ENCODE peak calls at places on chromosomes 13 and 19, in six cellular contexts. One of them, this sample, is unnamed.

GRCh38 chr13:48161530-48162179 is 66.8 kb upstream of the MED4 start:
- DNase-seq in stimulated activated CD4-positive, alpha-beta T cell treated with anti-CD3 and anti-CD28 coated beads, Interleukin-1b, Interleukin-23, amount 100 ng/mL, for 1 hour: no peak
- DNase-seq in activated T-cell treated with anti-CD3 and anti-CD28 coated beads, Interleukin-2, amount 50 U/mL, for 72 hours: no peak
- DNase-seq in NCI-H1436: no peak
- DNase-seq in central memory CD8-positive, alpha-beta T cell: no peak
- DNase-seq in activated CD4-positive, alpha-beta T cell treated with anti-CD3 and anti-CD28 coated beads for 1 hour: no peak
- DNase-seq in this sample: peak

GRCh38 chr19:1851581-1852293 is 3.5 kb upstream of the REXO1 start:
- DNase-seq in stimulated activated CD4-positive, alpha-beta T cell treated with anti-CD3 and anti-CD28 coated beads, Interleukin-1b, Interleukin-23, amount 100 ng/mL, for 1 hour: no peak
- DNase-seq in activated T-cell treated with anti-CD3 and anti-CD28 coated beads, Interleukin-2, amount 50 U/mL, for 72 hours: peak
- DNase-seq in NCI-H1436: peak
- DNase-seq in central memory CD8-positive, alpha-beta T cell: no peak
- DNase-seq in activated CD4-positive, alpha-beta T cell treated with anti-CD3 and anti-CD28 coated beads for 1 hour: peak
- DNase-seq in this sample: no peak

GRCh38 chr13:18951412-18951811 is 230.2 kb downstream of the TUBA3C start:
- DNase-seq in stimulated activated CD4-positive, alpha-beta T cell treated with anti-CD3 and anti-CD28 coated beads, Interleukin-1b, Interleukin-23, amount 100 ng/mL, for 1 hour: no peak
- DNase-seq in activated T-cell treated with anti-CD3 and anti-CD28 coated beads, Interleukin-2, amount 50 U/mL, for 72 hours: no peak
- DNase-seq in NCI-H1436: no peak
- DNase-seq in central memory CD8-positive, alpha-beta T cell: no peak
- DNase-seq in activated CD4-positive, alpha-beta T cell treated with anti-CD3 and anti-CD28 coated beads for 1 hour: no peak
- DNase-seq in this sample: no peak

GRCh38 chr19:14561832-14562351 is 10.0 kb downstream of the NDUFB7 start:
- DNase-seq in stimulated activated CD4-positive, alpha-beta T cell treated with anti-CD3 and anti-CD28 coated beads, Interleukin-1b, Interleukin-23, amount 100 ng/mL, for 1 hour: no peak
- DNase-seq in activated T-cell treated with anti-CD3 and anti-CD28 coated beads, Interleukin-2, amount 50 U/mL, for 72 hours: no peak
- DNase-seq in NCI-H1436: no peak
- DNase-seq in central memory CD8-positive, alpha-beta T cell: no peak
- DNase-seq in activated CD4-positive, alpha-beta T cell treated with anti-CD3 and anti-CD28 coated beads for 1 hour: no peak
- DNase-seq in this sample: peak

GRCh38 chr13:74306496-74306895 is 172.3 kb upstream of the KLF12 start:
- DNase-seq in stimulated activated CD4-positive, alpha-beta T cell treated with anti-CD3 and anti-CD28 coated beads, Interleukin-1b, Interleukin-23, amount 100 ng/mL, for 1 hour: no peak
- DNase-seq in activated T-cell treated with anti-CD3 and anti-CD28 coated beads, Interleukin-2, amount 50 U/mL, for 72 hours: no peak
- DNase-seq in NCI-H1436: peak
- DNase-seq in central memory CD8-positive, alpha-beta T cell: no peak
- DNase-seq in activated CD4-positive, alpha-beta T cell treated with anti-CD3 and anti-CD28 coated beads for 1 hour: no peak
- DNase-seq in this sample: no peak

GRCh38 chr13:80924596-80924995 is 583.7 kb upstream of the SPRY2 start:
- DNase-seq in stimulated activated CD4-positive, alpha-beta T cell treated with anti-CD3 and anti-CD28 coated beads, Interleukin-1b, Interleukin-23, amount 100 ng/mL, for 1 hour: no peak
- DNase-seq in activated T-cell treated with anti-CD3 and anti-CD28 coated beads, Interleukin-2, amount 50 U/mL, for 72 hours: no peak
- DNase-seq in NCI-H1436: no peak
- DNase-seq in central memory CD8-positive, alpha-beta T cell: no peak
- DNase-seq in activated CD4-positive, alpha-beta T cell treated with anti-CD3 and anti-CD28 coated beads for 1 hour: no peak
- DNase-seq in this sample: peak

GRCh38 chr13:24511019-24511823 is 1.4 kb downstream of the PARP4 start:
- DNase-seq in stimulated activated CD4-positive, alpha-beta T cell treated with anti-CD3 and anti-CD28 coated beads, Interleukin-1b, Interleukin-23, amount 100 ng/mL, for 1 hour: no peak
- DNase-seq in activated T-cell treated with anti-CD3 and anti-CD28 coated beads, Interleukin-2, amount 50 U/mL, for 72 hours: peak
- DNase-seq in NCI-H1436: no peak
- DNase-seq in central memory CD8-positive, alpha-beta T cell: no peak
- DNase-seq in activated CD4-positive, alpha-beta T cell treated with anti-CD3 and anti-CD28 coated beads for 1 hour: peak
- DNase-seq in this sample: no peak

GRCh38 chr19:41746593-41747227 is 8.6 kb upstream of the CEACAM6 start:
- DNase-seq in stimulated activated CD4-positive, alpha-beta T cell treated with anti-CD3 and anti-CD28 coated beads, Interleukin-1b, Interleukin-23, amount 100 ng/mL, for 1 hour: no peak
- DNase-seq in activated T-cell treated with anti-CD3 and anti-CD28 coated beads, Interleukin-2, amount 50 U/mL, for 72 hours: peak
- DNase-seq in NCI-H1436: peak
- DNase-seq in central memory CD8-positive, alpha-beta T cell: no peak
- DNase-seq in activated CD4-positive, alpha-beta T cell treated with anti-CD3 and anti-CD28 coated beads for 1 hour: peak
- DNase-seq in this sample: peak

GRCh38 chr13:36133950-36134349 is 2.8 kb upstream of the DCLK1 start:
- DNase-seq in stimulated activated CD4-positive, alpha-beta T cell treated with anti-CD3 and anti-CD28 coated beads, Interleukin-1b, Interleukin-23, amount 100 ng/mL, for 1 hour: no peak
- DNase-seq in activated T-cell treated with anti-CD3 and anti-CD28 coated beads, Interleukin-2, amount 50 U/mL, for 72 hours: no peak
- DNase-seq in NCI-H1436: no peak
- DNase-seq in central memory CD8-positive, alpha-beta T cell: no peak
- DNase-seq in activated CD4-positive, alpha-beta T cell treated with anti-CD3 and anti-CD28 coated beads for 1 hour: no peak
- DNase-seq in this sample: no peak

GRCh38 chr19:45474941-45475516 is 7.2 kb downstream of the FOSB start:
- DNase-seq in stimulated activated CD4-positive, alpha-beta T cell treated with anti-CD3 and anti-CD28 coated beads, Interleukin-1b, Interleukin-23, amount 100 ng/mL, for 1 hour: no peak
- DNase-seq in activated T-cell treated with anti-CD3 and anti-CD28 coated beads, Interleukin-2, amount 50 U/mL, for 72 hours: no peak
- DNase-seq in NCI-H1436: no peak
- DNase-seq in central memory CD8-positive, alpha-beta T cell: no peak
- DNase-seq in activated CD4-positive, alpha-beta T cell treated with anti-CD3 and anti-CD28 coated beads for 1 hour: no peak
- DNase-seq in this sample: no peak

GRCh38 chr13:94178625-94179244 is 300.7 kb downstream of the DCT start:
- DNase-seq in stimulated activated CD4-positive, alpha-beta T cell treated with anti-CD3 and anti-CD28 coated beads, Interleukin-1b, Interleukin-23, amount 100 ng/mL, for 1 hour: no peak
- DNase-seq in activated T-cell treated with anti-CD3 and anti-CD28 coated beads, Interleukin-2, amount 50 U/mL, for 72 hours: no peak
- DNase-seq in NCI-H1436: no peak
- DNase-seq in central memory CD8-positive, alpha-beta T cell: no peak
- DNase-seq in activated CD4-positive, alpha-beta T cell treated with anti-CD3 and anti-CD28 coated beads for 1 hour: no peak
- DNase-seq in this sample: no peak

GRCh38 chr19:18433039-18433691 is 4.8 kb downstream of the ISYNA1 start:
- DNase-seq in stimulated activated CD4-positive, alpha-beta T cell treated with anti-CD3 and anti-CD28 coated beads, Interleukin-1b, Interleukin-23, amount 100 ng/mL, for 1 hour: no peak
- DNase-seq in activated T-cell treated with anti-CD3 and anti-CD28 coated beads, Interleukin-2, amount 50 U/mL, for 72 hours: no peak
- DNase-seq in NCI-H1436: no peak
- DNase-seq in central memory CD8-positive, alpha-beta T cell: no peak
- DNase-seq in activated CD4-positive, alpha-beta T cell treated with anti-CD3 and anti-CD28 coated beads for 1 hour: peak
- DNase-seq in this sample: no peak

GRCh38 chr19:3234800-3235199 is 10.3 kb downstream of the CELF5 start:
- DNase-seq in stimulated activated CD4-positive, alpha-beta T cell treated with anti-CD3 and anti-CD28 coated beads, Interleukin-1b, Interleukin-23, amount 100 ng/mL, for 1 hour: no peak
- DNase-seq in activated T-cell treated with anti-CD3 and anti-CD28 coated beads, Interleukin-2, amount 50 U/mL, for 72 hours: peak
- DNase-seq in NCI-H1436: no peak
- DNase-seq in central memory CD8-positive, alpha-beta T cell: no peak
- DNase-seq in activated CD4-positive, alpha-beta T cell treated with anti-CD3 and anti-CD28 coated beads for 1 hour: no peak
- DNase-seq in this sample: no peak

GRCh38 chr19:1672038-1672768 is 19.8 kb upstream of the TCF3 start:
- DNase-seq in stimulated activated CD4-positive, alpha-beta T cell treated with anti-CD3 and anti-CD28 coated beads, Interleukin-1b, Interleukin-23, amount 100 ng/mL, for 1 hour: no peak
- DNase-seq in activated T-cell treated with anti-CD3 and anti-CD28 coated beads, Interleukin-2, amount 50 U/mL, for 72 hours: peak
- DNase-seq in NCI-H1436: no peak
- DNase-seq in central memory CD8-positive, alpha-beta T cell: peak
- DNase-seq in activated CD4-positive, alpha-beta T cell treated with anti-CD3 and anti-CD28 coated beads for 1 hour: peak
- DNase-seq in this sample: peak

GRCh38 chr13:107205318-107206112 is 637.6 kb upstream of the ARGLU1 start:
- DNase-seq in stimulated activated CD4-positive, alpha-beta T cell treated with anti-CD3 and anti-CD28 coated beads, Interleukin-1b, Interleukin-23, amount 100 ng/mL, for 1 hour: peak
- DNase-seq in activated T-cell treated with anti-CD3 and anti-CD28 coated beads, Interleukin-2, amount 50 U/mL, for 72 hours: peak
- DNase-seq in NCI-H1436: peak
- DNase-seq in central memory CD8-positive, alpha-beta T cell: no peak
- DNase-seq in activated CD4-positive, alpha-beta T cell treated with anti-CD3 and anti-CD28 coated beads for 1 hour: peak
- DNase-seq in this sample: peak

GRCh38 chr19:7210359-7210758 is 83.9 kb downstream of the INSR start:
- DNase-seq in stimulated activated CD4-positive, alpha-beta T cell treated with anti-CD3 and anti-CD28 coated beads, Interleukin-1b, Interleukin-23, amount 100 ng/mL, for 1 hour: no peak
- DNase-seq in activated T-cell treated with anti-CD3 and anti-CD28 coated beads, Interleukin-2, amount 50 U/mL, for 72 hours: no peak
- DNase-seq in NCI-H1436: no peak
- DNase-seq in central memory CD8-positive, alpha-beta T cell: no peak
- DNase-seq in activated CD4-positive, alpha-beta T cell treated with anti-CD3 and anti-CD28 coated beads for 1 hour: no peak
- DNase-seq in this sample: no peak

This sample was measured in testis.